ENCODE peak calls at places on chromosomes 3 and 15, in ten cellular contexts. One of them, this sample, is unnamed.

GRCh38 chr15:60301024-60301423 is 96.8 kb downstream of the ANXA2 start:
- DNase-seq in RWPE1: peak
- DNase-seq in GM13976: no peak
- DNase-seq in GM10248: no peak
- DNase-seq in HepG2: no peak
- DNase-seq in ovary: no peak
- DNase-seq in AG04449: no peak
- DNase-seq in upper lobe of left lung: no peak
- DNase-seq in mucosa of descending colon: no peak
- DNase-seq in ascending aorta: no peak
- DNase-seq in this sample: no peak

GRCh38 chr3:11717768-11718581 is 74.3 kb upstream of the VGLL4 start:
- DNase-seq in RWPE1: peak
- DNase-seq in GM13976: no peak
- DNase-seq in GM10248: no peak
- DNase-seq in HepG2: peak
- DNase-seq in ovary: peak
- DNase-seq in AG04449: no peak
- DNase-seq in upper lobe of left lung: no peak
- DNase-seq in mucosa of descending colon: no peak
- DNase-seq in ascending aorta: no peak
- DNase-seq in this sample: no peak

GRCh38 chr15:70447511-70447910 is 315.8 kb downstream of the UACA start:
- DNase-seq in RWPE1: no peak
- DNase-seq in GM13976: no peak
- DNase-seq in GM10248: no peak
- DNase-seq in HepG2: no peak
- DNase-seq in ovary: no peak
- DNase-seq in AG04449: no peak
- DNase-seq in upper lobe of left lung: no peak
- DNase-seq in mucosa of descending colon: no peak
- DNase-seq in ascending aorta: no peak
- DNase-seq in this sample: no peak

GRCh38 chr3:150371741-150372254 is 36.3 kb upstream of the TSC22D2 start:
- DNase-seq in RWPE1: peak
- DNase-seq in GM13976: no peak
- DNase-seq in GM10248: no peak
- DNase-seq in HepG2: peak
- DNase-seq in ovary: peak
- DNase-seq in AG04449: peak
- DNase-seq in upper lobe of left lung: no peak
- DNase-seq in mucosa of descending colon: no peak
- DNase-seq in ascending aorta: peak
- DNase-seq in this sample: peak

GRCh38 chr3:64291345-64291744 is 66.1 kb upstream of the PRICKLE2 start:
- DNase-seq in RWPE1: peak
- DNase-seq in GM13976: no peak
- DNase-seq in GM10248: no peak
- DNase-seq in HepG2: no peak
- DNase-seq in ovary: no peak
- DNase-seq in AG04449: no peak
- DNase-seq in upper lobe of left lung: no peak
- DNase-seq in mucosa of descending colon: no peak
- DNase-seq in ascending aorta: peak
- DNase-seq in this sample: peak

GRCh38 chr15:70704731-70705130 is 58.6 kb downstream of the UACA start:
- DNase-seq in RWPE1: no peak
- DNase-seq in GM13976: no peak
- DNase-seq in GM10248: no peak
- DNase-seq in HepG2: no peak
- DNase-seq in ovary: no peak
- DNase-seq in AG04449: no peak
- DNase-seq in upper lobe of left lung: no peak
- DNase-seq in mucosa of descending colon: no peak
- DNase-seq in ascending aorta: no peak
- DNase-seq in this sample: no peak

GRCh38 chr3:159418571-159419526 is 569.8 kb upstream of the IL12A start:
- DNase-seq in RWPE1: peak
- DNase-seq in GM13976: no peak
- DNase-seq in GM10248: no peak
- DNase-seq in HepG2: no peak
- DNase-seq in ovary: no peak
- DNase-seq in AG04449: no peak
- DNase-seq in upper lobe of left lung: no peak
- DNase-seq in mucosa of descending colon: no peak
- DNase-seq in ascending aorta: no peak
- DNase-seq in this sample: no peak

GRCh38 chr15:91126080-91126479 is 26.0 kb downstream of the SV2B start:
- DNase-seq in RWPE1: no peak
- DNase-seq in GM13976: no peak
- DNase-seq in GM10248: no peak
- DNase-seq in HepG2: no peak
- DNase-seq in ovary: no peak
- DNase-seq in AG04449: no peak
- DNase-seq in upper lobe of left lung: no peak
- DNase-seq in mucosa of descending colon: no peak
- DNase-seq in ascending aorta: no peak
- DNase-seq in this sample: no peak

GRCh38 chr15:34709866-34710265 is 44.9 kb downstream of the GJD2 start:
- DNase-seq in RWPE1: peak
- DNase-seq in GM13976: no peak
- DNase-seq in GM10248: no peak
- DNase-seq in HepG2: no peak
- DNase-seq in ovary: no peak
- DNase-seq in AG04449: no peak
- DNase-seq in upper lobe of left lung: no peak
- DNase-seq in mucosa of descending colon: no peak
- DNase-seq in ascending aorta: no peak
- DNase-seq in this sample: no peak

GRCh38 chr3:194730369-194730768 is 44.7 kb downstream of the FAM43A start:
- DNase-seq in RWPE1: peak
- DNase-seq in GM13976: no peak
- DNase-seq in GM10248: no peak
- DNase-seq in HepG2: no peak
- DNase-seq in ovary: no peak
- DNase-seq in AG04449: no peak
- DNase-seq in upper lobe of left lung: no peak
- DNase-seq in mucosa of descending colon: peak
- DNase-seq in ascending aorta: no peak
- DNase-seq in this sample: no peak

GRCh38 chr3:284316-284715 is 87.8 kb downstream of the CHL1 start:
- DNase-seq in RWPE1: no peak
- DNase-seq in GM13976: no peak
- DNase-seq in GM10248: no peak
- DNase-seq in HepG2: no peak
- DNase-seq in ovary: no peak
- DNase-seq in AG04449: no peak
- DNase-seq in upper lobe of left lung: no peak
- DNase-seq in mucosa of descending colon: no peak
- DNase-seq in ascending aorta: no peak
- DNase-seq in this sample: no peak

DNA sequence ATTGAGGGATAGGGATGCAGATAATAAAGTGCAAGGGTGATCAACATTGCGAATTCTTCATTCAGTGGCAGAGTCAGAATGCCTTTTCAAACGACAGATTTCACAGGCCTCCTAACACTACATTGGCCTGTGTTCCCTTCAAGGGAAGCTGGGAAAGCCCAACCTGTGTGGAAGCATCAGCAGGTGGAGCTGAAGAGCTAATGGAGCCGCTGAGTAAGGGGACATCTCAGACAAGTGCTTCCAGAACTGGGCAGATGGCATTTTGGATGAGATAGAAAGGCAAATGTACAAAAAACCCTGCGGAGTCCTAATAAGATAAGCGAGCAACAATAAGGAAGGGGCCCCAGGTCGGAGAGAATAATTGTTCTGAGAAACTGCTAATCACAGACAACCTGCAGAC is 8.5 kb upstream of the SLC24A5 start:
- DNase-seq in RWPE1: peak
- DNase-seq in GM13976: peak
- DNase-seq in GM10248: no peak
- DNase-seq in HepG2: peak
- DNase-seq in ovary: no peak
- DNase-seq in AG04449: no peak
- DNase-seq in upper lobe of left lung: no peak
- DNase-seq in mucosa of descending colon: no peak
- DNase-seq in ascending aorta: no peak
- DNase-seq in this sample: no peak
- TF ChIP-seq CTCF in RWPE1: peak
- TF ChIP-seq CTCF in GM13976: no peak
- TF ChIP-seq CTCF in GM10248: peak
- TF ChIP-seq CTCF in HepG2: peak
- TF ChIP-seq CTCF in ovary: no peak
- TF ChIP-seq CTCF in AG04449: peak
- TF ChIP-seq CTCF in upper lobe of left lung: no peak
- TF ChIP-seq CTCF in mucosa of descending colon: no peak
- TF ChIP-seq CTCF in ascending aorta: peak
- TF ChIP-seq CTCF in this sample: peak

GRCh38 chr15:76058714-76059319 is 968 bp upstream of the TMEM266 start:
- DNase-seq in RWPE1: no peak
- DNase-seq in GM13976: peak
- DNase-seq in GM10248: peak
- DNase-seq in HepG2: peak
- DNase-seq in ovary: no peak
- DNase-seq in AG04449: no peak
- DNase-seq in upper lobe of left lung: no peak
- DNase-seq in mucosa of descending colon: no peak
- DNase-seq in ascending aorta: no peak
- DNase-seq in this sample: no peak
- TF ChIP-seq CTCF in RWPE1: peak
- TF ChIP-seq CTCF in GM13976: peak
- TF ChIP-seq CTCF in GM10248: peak
- TF ChIP-seq CTCF in HepG2: peak
- TF ChIP-seq CTCF in ovary: no peak
- TF ChIP-seq CTCF in AG04449: no peak
- TF ChIP-seq CTCF in upper lobe of left lung: no peak
- TF ChIP-seq CTCF in mucosa of descending colon: no peak
- TF ChIP-seq CTCF in ascending aorta: no peak
- TF ChIP-seq CTCF in this sample: peak

GRCh38 chr15:31247404-31247803 is 79.2 kb upstream of the KLF13 start:
- DNase-seq in RWPE1: no peak
- DNase-seq in GM13976: no peak
- DNase-seq in GM10248: no peak
- DNase-seq in HepG2: no peak
- DNase-seq in ovary: no peak
- DNase-seq in AG04449: no peak
- DNase-seq in upper lobe of left lung: no peak
- DNase-seq in mucosa of descending colon: peak
- DNase-seq in ascending aorta: no peak
- DNase-seq in this sample: no peak
- TF ChIP-seq CTCF in RWPE1: no peak
- TF ChIP-seq CTCF in GM13976: no peak
- TF ChIP-seq CTCF in GM10248: no peak
- TF ChIP-seq CTCF in HepG2: no peak
- TF ChIP-seq CTCF in ovary: no peak
- TF ChIP-seq CTCF in AG04449: no peak
- TF ChIP-seq CTCF in upper lobe of left lung: no peak
- TF ChIP-seq CTCF in mucosa of descending colon: no peak
- TF ChIP-seq CTCF in ascending aorta: no peak
- TF ChIP-seq CTCF in this sample: no peak

GRCh38 chr15:63166219-63166618 is 8.9 kb upstream of the RPS27L start:
- DNase-seq in RWPE1: no peak
- DNase-seq in GM13976: peak
- DNase-seq in GM10248: no peak
- DNase-seq in HepG2: no peak
- DNase-seq in ovary: no peak
- DNase-seq in AG04449: no peak
- DNase-seq in upper lobe of left lung: no peak
- DNase-seq in mucosa of descending colon: no peak
- DNase-seq in ascending aorta: no peak
- DNase-seq in this sample: no peak
- TF ChIP-seq CTCF in RWPE1: no peak
- TF ChIP-seq CTCF in GM13976: no peak
- TF ChIP-seq CTCF in GM10248: peak
- TF ChIP-seq CTCF in HepG2: no peak
- TF ChIP-seq CTCF in ovary: no peak
- TF ChIP-seq CTCF in AG04449: no peak
- TF ChIP-seq CTCF in upper lobe of left lung: peak
- TF ChIP-seq CTCF in mucosa of descending colon: no peak
- TF ChIP-seq CTCF in ascending aorta: no peak
- TF ChIP-seq CTCF in this sample: no peak

This sample was measured in AG09309.